ENCODE peak calls at places on chromosomes 6 and 20, in nine cellular contexts. One of them, this sample, is unnamed.

GRCh38 chr6:135853986-135854385 is 2.5 kb downstream of the PDE7B start:
- DNase-seq in tibial nerve: no peak
- DNase-seq in transverse colon: no peak
- DNase-seq in esophagus muscularis mucosa: no peak
- DNase-seq in adrenal gland: no peak
- DNase-seq in body of pancreas: no peak
- DNase-seq in sigmoid colon: no peak
- DNase-seq in esophagus squamous epithelium: no peak
- DNase-seq in spleen: no peak
- DNase-seq in this sample: no peak

GRCh38 chr20:6000851-6001250 is 50.4 kb downstream of the MCM8 start:
- DNase-seq in tibial nerve: no peak
- DNase-seq in transverse colon: no peak
- DNase-seq in esophagus muscularis mucosa: no peak
- DNase-seq in adrenal gland: no peak
- DNase-seq in body of pancreas: no peak
- DNase-seq in sigmoid colon: no peak
- DNase-seq in esophagus squamous epithelium: no peak
- DNase-seq in spleen: no peak
- DNase-seq in this sample: no peak

GRCh38 chr6:134875367-134875766 is 74.5 kb downstream of the ALDH8A1 start:
- DNase-seq in tibial nerve: no peak
- DNase-seq in transverse colon: no peak
- DNase-seq in esophagus muscularis mucosa: no peak
- DNase-seq in adrenal gland: no peak
- DNase-seq in body of pancreas: no peak
- DNase-seq in sigmoid colon: no peak
- DNase-seq in esophagus squamous epithelium: no peak
- DNase-seq in spleen: no peak
- DNase-seq in this sample: no peak

GRCh38 chr6:44253307-44254101 is 3.8 kb downstream of the SLC35B2 start:
- DNase-seq in tibial nerve: no peak
- DNase-seq in transverse colon: peak
- DNase-seq in esophagus muscularis mucosa: no peak
- DNase-seq in adrenal gland: no peak
- DNase-seq in body of pancreas: peak
- DNase-seq in sigmoid colon: no peak
- DNase-seq in esophagus squamous epithelium: no peak
- DNase-seq in spleen: peak
- DNase-seq in this sample: no peak

GRCh38 chr6:83258517-83258916 is 65.4 kb downstream of the RWDD2A start:
- DNase-seq in tibial nerve: no peak
- DNase-seq in transverse colon: no peak
- DNase-seq in esophagus muscularis mucosa: no peak
- DNase-seq in adrenal gland: no peak
- DNase-seq in body of pancreas: no peak
- DNase-seq in sigmoid colon: no peak
- DNase-seq in esophagus squamous epithelium: no peak
- DNase-seq in spleen: no peak
- DNase-seq in this sample: no peak

GRCh38 chr20:32773214-32773613 is 11.0 kb downstream of the DNMT3B start:
- DNase-seq in tibial nerve: no peak
- DNase-seq in transverse colon: no peak
- DNase-seq in esophagus muscularis mucosa: no peak
- DNase-seq in adrenal gland: no peak
- DNase-seq in body of pancreas: no peak
- DNase-seq in sigmoid colon: no peak
- DNase-seq in esophagus squamous epithelium: no peak
- DNase-seq in spleen: no peak
- DNase-seq in this sample: no peak

GRCh38 chr20:63129376-63129965 is 86.5 kb downstream of the YTHDF1 start:
- DNase-seq in tibial nerve: no peak
- DNase-seq in transverse colon: no peak
- DNase-seq in esophagus muscularis mucosa: no peak
- DNase-seq in adrenal gland: no peak
- DNase-seq in body of pancreas: no peak
- DNase-seq in sigmoid colon: peak
- DNase-seq in esophagus squamous epithelium: no peak
- DNase-seq in spleen: peak
- DNase-seq in this sample: peak

GRCh38 chr6:168051648-168052047 is 27.4 kb downstream of the FRMD1 start:
- DNase-seq in tibial nerve: no peak
- DNase-seq in transverse colon: no peak
- DNase-seq in esophagus muscularis mucosa: no peak
- DNase-seq in adrenal gland: no peak
- DNase-seq in body of pancreas: no peak
- DNase-seq in sigmoid colon: no peak
- DNase-seq in esophagus squamous epithelium: no peak
- DNase-seq in spleen: peak
- DNase-seq in this sample: no peak

GRCh38 chr6:125481056-125481455 is 179.3 kb upstream of the HDDC2 start:
- DNase-seq in tibial nerve: no peak
- DNase-seq in transverse colon: no peak
- DNase-seq in esophagus muscularis mucosa: no peak
- DNase-seq in adrenal gland: no peak
- DNase-seq in body of pancreas: no peak
- DNase-seq in sigmoid colon: no peak
- DNase-seq in esophagus squamous epithelium: no peak
- DNase-seq in spleen: no peak
- DNase-seq in this sample: no peak

GRCh38 chr6:13413906-13414555 is 73.4 kb downstream of the GFOD1 start:
- DNase-seq in tibial nerve: no peak
- DNase-seq in transverse colon: no peak
- DNase-seq in esophagus muscularis mucosa: no peak
- DNase-seq in adrenal gland: no peak
- DNase-seq in body of pancreas: peak
- DNase-seq in sigmoid colon: no peak
- DNase-seq in esophagus squamous epithelium: no peak
- DNase-seq in spleen: peak
- DNase-seq in this sample: peak

GRCh38 chr6:15148356-15149058 is 97.4 kb upstream of the JARID2 start:
- DNase-seq in tibial nerve: no peak
- DNase-seq in transverse colon: no peak
- DNase-seq in esophagus muscularis mucosa: no peak
- DNase-seq in adrenal gland: no peak
- DNase-seq in body of pancreas: no peak
- DNase-seq in sigmoid colon: no peak
- DNase-seq in esophagus squamous epithelium: no peak
- DNase-seq in spleen: peak
- DNase-seq in this sample: no peak

GRCh38 chr6:20071998-20072397 is 140.3 kb downstream of the MBOAT1 start:
- DNase-seq in tibial nerve: no peak
- DNase-seq in transverse colon: no peak
- DNase-seq in esophagus muscularis mucosa: no peak
- DNase-seq in adrenal gland: no peak
- DNase-seq in body of pancreas: no peak
- DNase-seq in sigmoid colon: no peak
- DNase-seq in esophagus squamous epithelium: no peak
- DNase-seq in spleen: no peak
- DNase-seq in this sample: no peak

GRCh38 chr6:105793132-105793531 is 293.0 kb upstream of the PRDM1 start:
- DNase-seq in tibial nerve: no peak
- DNase-seq in transverse colon: peak
- DNase-seq in esophagus muscularis mucosa: no peak
- DNase-seq in adrenal gland: peak
- DNase-seq in body of pancreas: no peak
- DNase-seq in sigmoid colon: no peak
- DNase-seq in esophagus squamous epithelium: no peak
- DNase-seq in spleen: no peak
- DNase-seq in this sample: no peak

GRCh38 chr6:157019733-157020132 is 242.6 kb downstream of the ARID1B start:
- DNase-seq in tibial nerve: no peak
- DNase-seq in transverse colon: no peak
- DNase-seq in esophagus muscularis mucosa: no peak
- DNase-seq in adrenal gland: no peak
- DNase-seq in body of pancreas: no peak
- DNase-seq in sigmoid colon: no peak
- DNase-seq in esophagus squamous epithelium: no peak
- DNase-seq in spleen: no peak
- DNase-seq in this sample: no peak

GRCh38 chr20:50292324-50293243 is 102.0 kb downstream of the CEBPB start:
- DNase-seq in tibial nerve: peak
- DNase-seq in transverse colon: peak
- DNase-seq in esophagus muscularis mucosa: peak
- DNase-seq in adrenal gland: peak
- DNase-seq in body of pancreas: peak
- DNase-seq in sigmoid colon: peak
- DNase-seq in esophagus squamous epithelium: peak
- DNase-seq in spleen: peak
- DNase-seq in this sample: peak

GRCh38 chr6:154555075-154555677 is 44.7 kb upstream of the CNKSR3 start:
- DNase-seq in tibial nerve: no peak
- DNase-seq in transverse colon: peak
- DNase-seq in esophagus muscularis mucosa: no peak
- DNase-seq in adrenal gland: no peak
- DNase-seq in body of pancreas: peak
- DNase-seq in sigmoid colon: no peak
- DNase-seq in esophagus squamous epithelium: no peak
- DNase-seq in spleen: no peak
- DNase-seq in this sample: no peak

GRCh38 chr6:138590796-138591709 is 91.8 kb upstream of the NHSL1 start:
- DNase-seq in tibial nerve: peak
- DNase-seq in transverse colon: peak
- DNase-seq in esophagus muscularis mucosa: no peak
- DNase-seq in adrenal gland: peak
- DNase-seq in body of pancreas: peak
- DNase-seq in sigmoid colon: peak
- DNase-seq in esophagus squamous epithelium: no peak
- DNase-seq in spleen: no peak
- DNase-seq in this sample: peak

DNA sequence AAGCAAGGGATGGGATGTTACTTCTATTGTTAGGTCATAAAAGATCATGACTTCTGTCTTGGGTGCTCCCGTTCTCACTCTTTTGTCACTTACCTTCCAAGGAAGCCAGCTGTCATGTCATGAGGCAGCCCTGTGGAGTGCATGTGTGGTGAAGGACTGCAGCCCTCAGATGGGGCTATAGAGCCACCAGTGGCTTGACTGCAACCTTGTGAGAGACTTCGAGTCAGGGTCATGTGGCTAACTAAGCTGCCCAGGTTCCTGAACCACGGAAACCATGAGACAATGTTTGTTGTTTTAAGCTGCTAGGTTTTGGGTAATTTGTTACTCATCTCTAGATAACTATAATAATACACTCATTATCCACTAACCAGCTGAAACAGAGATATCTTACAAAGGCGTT is 477.1 kb downstream of the BTBD3 start:
- DNase-seq in tibial nerve: no peak
- DNase-seq in transverse colon: no peak
- DNase-seq in esophagus muscularis mucosa: no peak
- DNase-seq in adrenal gland: no peak
- DNase-seq in body of pancreas: peak
- DNase-seq in sigmoid colon: no peak
- DNase-seq in esophagus squamous epithelium: no peak
- DNase-seq in spleen: no peak
- DNase-seq in this sample: no peak
- TF ChIP-seq CTCF in tibial nerve: no peak
- TF ChIP-seq CTCF in transverse colon: no peak
- TF ChIP-seq CTCF in esophagus muscularis mucosa: no peak
- TF ChIP-seq CTCF in adrenal gland: no peak
- TF ChIP-seq CTCF in body of pancreas: peak
- TF ChIP-seq CTCF in sigmoid colon: no peak
- TF ChIP-seq CTCF in esophagus squamous epithelium: no peak
- TF ChIP-seq CTCF in spleen: no peak
- TF ChIP-seq CTCF in this sample: no peak

DNA sequence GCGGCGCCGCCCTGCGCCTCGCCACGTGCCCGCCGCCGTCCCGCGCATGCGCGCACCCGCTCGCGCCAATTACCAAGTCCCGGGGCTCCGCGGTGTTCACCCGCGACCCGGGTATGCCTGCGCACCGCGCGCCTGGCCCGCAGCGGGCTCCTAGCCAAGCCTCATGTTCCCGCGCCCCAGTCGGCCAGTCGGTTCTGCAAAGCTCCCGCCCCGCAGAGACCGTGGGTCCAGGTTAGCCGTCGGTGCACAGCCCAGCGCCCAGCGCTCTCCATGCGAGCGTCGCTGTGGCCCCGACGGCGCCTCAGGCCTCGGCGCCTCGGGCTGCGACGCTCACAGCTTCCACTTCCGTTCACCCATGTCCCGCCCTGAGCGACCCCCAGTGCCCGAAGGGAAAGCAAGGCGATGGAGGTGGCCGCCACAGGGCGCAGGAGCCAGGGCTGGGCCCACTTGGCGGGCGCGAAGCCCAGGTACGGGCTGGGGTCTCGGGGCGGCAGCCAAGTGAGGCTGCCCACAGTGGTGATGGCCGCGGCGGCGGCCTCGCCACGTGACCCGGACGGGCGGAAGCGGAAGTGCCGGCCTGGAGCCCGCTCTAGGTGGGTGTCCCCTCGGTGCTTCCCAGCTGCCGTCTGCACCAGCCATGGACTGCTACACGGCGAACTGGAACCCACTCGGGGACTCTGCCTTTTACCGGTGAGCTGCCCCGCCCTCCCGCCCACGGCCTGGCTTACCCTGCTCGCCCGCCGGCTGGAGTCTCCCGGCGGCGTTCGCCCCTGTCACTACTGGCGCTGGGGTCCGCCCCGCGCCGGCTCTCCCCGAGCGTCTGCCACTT is at the start of the genes PCED1A and VPS16:
- DNase-seq in tibial nerve: peak
- DNase-seq in transverse colon: peak
- DNase-seq in esophagus muscularis mucosa: peak
- DNase-seq in adrenal gland: peak
- DNase-seq in body of pancreas: peak
- DNase-seq in sigmoid colon: peak
- DNase-seq in esophagus squamous epithelium: peak
- DNase-seq in spleen: peak
- DNase-seq in this sample: peak
- TF ChIP-seq POLR2A in tibial nerve: no peak
- TF ChIP-seq POLR2A in transverse colon: peak
- TF ChIP-seq POLR2A in esophagus muscularis mucosa: no peak
- TF ChIP-seq POLR2A in adrenal gland: peak
- TF ChIP-seq POLR2A in body of pancreas: peak
- TF ChIP-seq POLR2A in sigmoid colon: peak
- TF ChIP-seq POLR2A in esophagus squamous epithelium: no peak
- TF ChIP-seq POLR2A in spleen: peak
- TF ChIP-seq POLR2A in this sample: no peak

GRCh38 chr6:45532626-45533258 is 155.0 kb upstream of the SUPT3H start:
- DNase-seq in tibial nerve: no peak
- DNase-seq in transverse colon: no peak
- DNase-seq in esophagus muscularis mucosa: no peak
- DNase-seq in adrenal gland: no peak
- DNase-seq in body of pancreas: no peak
- DNase-seq in sigmoid colon: no peak
- DNase-seq in esophagus squamous epithelium: no peak
- DNase-seq in spleen: no peak
- DNase-seq in this sample: no peak
- H3K4me3 ChIP-seq in tibial nerve: peak
- H3K4me3 ChIP-seq in transverse colon: no peak
- H3K4me3 ChIP-seq in esophagus muscularis mucosa: peak
- H3K4me3 ChIP-seq in adrenal gland: no peak
- H3K4me3 ChIP-seq in body of pancreas: no peak
- H3K4me3 ChIP-seq in sigmoid colon: peak
- H3K4me3 ChIP-seq in esophagus squamous epithelium: peak
- H3K4me3 ChIP-seq in spleen: no peak
- H3K4me3 ChIP-seq in this sample: peak

DNA sequence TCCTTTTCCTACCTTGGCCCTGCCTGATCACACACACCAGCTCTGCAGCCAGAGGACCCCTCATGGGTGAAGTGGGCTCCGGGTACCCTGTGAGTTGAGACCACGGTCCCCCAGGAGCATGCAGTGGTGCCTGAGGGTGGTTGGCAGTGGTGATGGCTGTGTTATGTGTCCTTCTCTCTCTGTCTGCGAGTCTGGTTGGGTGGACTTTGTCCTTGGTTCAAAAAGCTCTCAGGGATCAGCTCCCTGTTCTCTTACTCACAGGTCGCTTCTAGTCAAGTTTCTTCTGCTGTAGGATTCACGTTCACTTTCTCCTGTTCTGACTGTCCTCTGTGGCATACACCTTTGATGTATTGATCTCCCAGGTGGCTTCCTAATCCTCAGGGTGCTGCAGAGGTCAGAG is 84.6 kb downstream of the TXNDC5 start:
- DNase-seq in tibial nerve: no peak
- DNase-seq in transverse colon: no peak
- DNase-seq in esophagus muscularis mucosa: no peak
- DNase-seq in adrenal gland: no peak
- DNase-seq in body of pancreas: no peak
- DNase-seq in sigmoid colon: no peak
- DNase-seq in esophagus squamous epithelium: no peak
- DNase-seq in spleen: no peak
- DNase-seq in this sample: no peak
- TF ChIP-seq CTCF in tibial nerve: no peak
- TF ChIP-seq CTCF in transverse colon: no peak
- TF ChIP-seq CTCF in esophagus muscularis mucosa: no peak
- TF ChIP-seq CTCF in adrenal gland: no peak
- TF ChIP-seq CTCF in body of pancreas: no peak
- TF ChIP-seq CTCF in sigmoid colon: no peak
- TF ChIP-seq CTCF in esophagus squamous epithelium: no peak
- TF ChIP-seq CTCF in spleen: no peak
- TF ChIP-seq CTCF in this sample: no peak